ENCODE peak calls at places on chromosomes 2 and 18, in seven cellular contexts. One of them, this sample, is unnamed.

GRCh38 chr2:120228503-120228902 is 5.3 kb upstream of the TMEM185B start:
- DNase-seq in neural progenitor cell: no peak
- DNase-seq in H1: no peak
- DNase-seq in endothelial cell of umbilical vein: no peak
- DNase-seq in A549: no peak
- DNase-seq in GM23248: no peak
- DNase-seq in keratinocyte: no peak
- DNase-seq in this sample: peak

GRCh38 chr2:222352981-222353380 is 54.2 kb upstream of the PAX3 start:
- DNase-seq in neural progenitor cell: no peak
- DNase-seq in H1: no peak
- DNase-seq in endothelial cell of umbilical vein: no peak
- DNase-seq in A549: no peak
- DNase-seq in GM23248: no peak
- DNase-seq in keratinocyte: no peak
- DNase-seq in this sample: no peak

GRCh38 chr2:234919711-234920110 is 32.1 kb upstream of the SH3BP4 start:
- DNase-seq in neural progenitor cell: no peak
- DNase-seq in H1: no peak
- DNase-seq in endothelial cell of umbilical vein: no peak
- DNase-seq in A549: no peak
- DNase-seq in GM23248: peak
- DNase-seq in keratinocyte: no peak
- DNase-seq in this sample: peak

GRCh38 chr18:68462766-68463165 is 252.1 kb downstream of the TMX3 start:
- DNase-seq in neural progenitor cell: no peak
- DNase-seq in H1: no peak
- DNase-seq in endothelial cell of umbilical vein: no peak
- DNase-seq in A549: no peak
- DNase-seq in GM23248: no peak
- DNase-seq in keratinocyte: no peak
- DNase-seq in this sample: no peak

GRCh38 chr2:203909192-203909945 is 27.2 kb upstream of the ICOS start:
- DNase-seq in neural progenitor cell: peak
- DNase-seq in H1: no peak
- DNase-seq in endothelial cell of umbilical vein: peak
- DNase-seq in A549: peak
- DNase-seq in GM23248: peak
- DNase-seq in keratinocyte: no peak
- DNase-seq in this sample: peak

GRCh38 chr2:189083088-189083487 is 96.5 kb downstream of the COL5A2 start:
- DNase-seq in neural progenitor cell: no peak
- DNase-seq in H1: no peak
- DNase-seq in endothelial cell of umbilical vein: no peak
- DNase-seq in A549: no peak
- DNase-seq in GM23248: no peak
- DNase-seq in keratinocyte: no peak
- DNase-seq in this sample: no peak

GRCh38 chr18:13614701-13615288 is 111.6 kb downstream of the FAM210A start:
- DNase-seq in neural progenitor cell: no peak
- DNase-seq in H1: no peak
- DNase-seq in endothelial cell of umbilical vein: no peak
- DNase-seq in A549: no peak
- DNase-seq in GM23248: no peak
- DNase-seq in keratinocyte: no peak
- DNase-seq in this sample: no peak

GRCh38 chr18:59386909-59387515 is 27.9 kb upstream of the LMAN1 start:
- DNase-seq in neural progenitor cell: peak
- DNase-seq in H1: peak
- DNase-seq in endothelial cell of umbilical vein: no peak
- DNase-seq in A549: no peak
- DNase-seq in GM23248: no peak
- DNase-seq in keratinocyte: no peak
- DNase-seq in this sample: no peak

GRCh38 chr2:112134120-112134519 is 4.1 kb upstream of the FBLN7 start:
- DNase-seq in neural progenitor cell: no peak
- DNase-seq in H1: no peak
- DNase-seq in endothelial cell of umbilical vein: no peak
- DNase-seq in A549: no peak
- DNase-seq in GM23248: no peak
- DNase-seq in keratinocyte: no peak
- DNase-seq in this sample: no peak

GRCh38 chr18:37430346-37431076 is 135.1 kb downstream of the CELF4 start:
- DNase-seq in neural progenitor cell: peak
- DNase-seq in H1: peak
- DNase-seq in endothelial cell of umbilical vein: no peak
- DNase-seq in A549: no peak
- DNase-seq in GM23248: no peak
- DNase-seq in keratinocyte: no peak
- DNase-seq in this sample: no peak

DNA sequence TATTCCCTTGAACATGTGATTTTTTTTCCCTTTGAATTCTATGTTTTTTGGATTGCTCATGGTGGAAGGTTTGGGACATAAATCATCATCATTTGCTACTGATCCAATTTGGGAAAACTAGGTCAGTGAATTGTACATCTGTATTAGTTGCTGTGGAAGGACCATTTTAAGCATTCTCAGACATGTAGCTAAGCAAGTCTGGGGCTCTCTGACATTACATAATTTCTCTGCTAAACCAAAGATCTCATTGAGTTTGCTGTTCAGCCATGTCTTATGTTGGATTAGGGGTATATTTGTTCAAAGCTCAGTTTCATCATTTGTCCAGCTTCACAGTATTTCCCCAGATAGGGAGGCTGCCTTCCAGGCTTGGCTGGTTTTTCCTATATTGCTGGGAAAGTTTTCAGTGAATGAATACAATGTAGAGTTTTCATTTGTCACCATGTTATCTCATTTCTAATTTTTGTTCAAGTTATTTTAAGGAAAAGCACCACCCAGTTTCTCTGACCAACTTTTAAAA is 399.7 kb downstream of the MTX2 start:
- DNase-seq in neural progenitor cell: no peak
- DNase-seq in H1: no peak
- DNase-seq in endothelial cell of umbilical vein: peak
- DNase-seq in A549: no peak
- DNase-seq in GM23248: peak
- DNase-seq in keratinocyte: no peak
- DNase-seq in this sample: no peak
- H3K4me2 ChIP-seq in neural progenitor cell: no peak
- H3K4me2 ChIP-seq in H1: no peak
- H3K4me2 ChIP-seq in endothelial cell of umbilical vein: no peak
- H3K4me2 ChIP-seq in A549: no peak
- H3K4me2 ChIP-seq in GM23248: peak
- H3K4me2 ChIP-seq in keratinocyte: no peak
- H3K4me2 ChIP-seq in this sample: no peak

GRCh38 chr18:46050268-46050667 is 21.8 kb downstream of the PSTPIP2 start:
- DNase-seq in neural progenitor cell: no peak
- DNase-seq in H1: no peak
- DNase-seq in endothelial cell of umbilical vein: no peak
- DNase-seq in A549: no peak
- DNase-seq in GM23248: no peak
- DNase-seq in keratinocyte: no peak
- DNase-seq in this sample: no peak

GRCh38 chr18:46053368-46054095 is 18.5 kb downstream of the PSTPIP2 start:
- DNase-seq in neural progenitor cell: no peak
- DNase-seq in H1: no peak
- DNase-seq in endothelial cell of umbilical vein: no peak
- DNase-seq in A549: no peak
- DNase-seq in GM23248: peak
- DNase-seq in keratinocyte: no peak
- DNase-seq in this sample: no peak

GRCh38 chr18:46055841-46056240 is 16.2 kb downstream of the PSTPIP2 start:
- DNase-seq in neural progenitor cell: no peak
- DNase-seq in H1: no peak
- DNase-seq in endothelial cell of umbilical vein: no peak
- DNase-seq in A549: no peak
- DNase-seq in GM23248: no peak
- DNase-seq in keratinocyte: no peak
- DNase-seq in this sample: no peak

GRCh38 chr18:46054956-46055831 is 16.9 kb downstream of the PSTPIP2 start:
- DNase-seq in neural progenitor cell: no peak
- DNase-seq in H1: no peak
- DNase-seq in endothelial cell of umbilical vein: no peak
- DNase-seq in A549: no peak
- DNase-seq in GM23248: no peak
- DNase-seq in keratinocyte: no peak
- DNase-seq in this sample: no peak

GRCh38 chr18:46051731-46052461 is 20.2 kb downstream of the PSTPIP2 start:
- DNase-seq in neural progenitor cell: no peak
- DNase-seq in H1: no peak
- DNase-seq in endothelial cell of umbilical vein: no peak
- DNase-seq in A549: no peak
- DNase-seq in GM23248: peak
- DNase-seq in keratinocyte: no peak
- DNase-seq in this sample: no peak
- H3K4me2 ChIP-seq in neural progenitor cell: no peak
- H3K4me2 ChIP-seq in H1: no peak
- H3K4me2 ChIP-seq in endothelial cell of umbilical vein: no peak
- H3K4me2 ChIP-seq in A549: no peak
- H3K4me2 ChIP-seq in GM23248: no peak
- H3K4me2 ChIP-seq in keratinocyte: no peak
- H3K4me2 ChIP-seq in this sample: no peak

DNA sequence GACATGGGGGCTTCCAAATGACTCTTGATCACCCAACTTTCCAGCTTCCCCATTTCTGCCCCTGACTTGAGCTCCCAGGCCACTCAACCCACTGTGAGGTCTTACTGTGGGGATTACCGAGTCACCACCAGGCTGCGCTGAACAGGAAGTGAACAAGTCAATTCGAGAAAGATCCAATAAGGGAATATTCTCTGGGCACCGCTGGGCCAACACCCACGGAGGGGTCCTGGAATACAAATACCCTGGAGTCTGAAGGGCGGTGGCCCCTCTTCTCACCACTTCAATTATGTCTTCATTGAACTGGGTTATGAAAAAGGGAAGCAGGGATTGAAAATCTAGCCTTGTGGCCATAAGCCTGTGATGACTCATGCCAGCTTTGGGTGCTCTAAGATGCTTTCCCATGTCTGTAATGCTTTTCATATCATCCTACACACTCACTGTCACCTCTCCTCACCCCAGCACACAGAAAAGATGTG is 37.7 kb downstream of the BCL11A start:
- DNase-seq in neural progenitor cell: no peak
- DNase-seq in H1: no peak
- DNase-seq in endothelial cell of umbilical vein: no peak
- DNase-seq in A549: no peak
- DNase-seq in GM23248: peak
- DNase-seq in keratinocyte: no peak
- DNase-seq in this sample: peak
- H3K4me2 ChIP-seq in neural progenitor cell: no peak
- H3K4me2 ChIP-seq in H1: no peak
- H3K4me2 ChIP-seq in endothelial cell of umbilical vein: no peak
- H3K4me2 ChIP-seq in A549: no peak
- H3K4me2 ChIP-seq in GM23248: peak
- H3K4me2 ChIP-seq in keratinocyte: peak
- H3K4me2 ChIP-seq in this sample: no peak

GRCh38 chr2:141557329-141558098 is 573.3 kb downstream of the LRP1B start:
- DNase-seq in neural progenitor cell: no peak
- DNase-seq in H1: no peak
- DNase-seq in endothelial cell of umbilical vein: peak
- DNase-seq in A549: no peak
- DNase-seq in GM23248: peak
- DNase-seq in keratinocyte: peak
- DNase-seq in this sample: peak

GRCh38 chr2:141554810-141555209 is 576.0 kb downstream of the LRP1B start:
- DNase-seq in neural progenitor cell: peak
- DNase-seq in H1: no peak
- DNase-seq in endothelial cell of umbilical vein: peak
- DNase-seq in A549: peak
- DNase-seq in GM23248: peak
- DNase-seq in keratinocyte: no peak
- DNase-seq in this sample: peak

GRCh38 chr2:141560723-141561122 is 570.1 kb downstream of the LRP1B start:
- DNase-seq in neural progenitor cell: no peak
- DNase-seq in H1: no peak
- DNase-seq in endothelial cell of umbilical vein: no peak
- DNase-seq in A549: no peak
- DNase-seq in GM23248: no peak
- DNase-seq in keratinocyte: no peak
- DNase-seq in this sample: no peak

DNA sequence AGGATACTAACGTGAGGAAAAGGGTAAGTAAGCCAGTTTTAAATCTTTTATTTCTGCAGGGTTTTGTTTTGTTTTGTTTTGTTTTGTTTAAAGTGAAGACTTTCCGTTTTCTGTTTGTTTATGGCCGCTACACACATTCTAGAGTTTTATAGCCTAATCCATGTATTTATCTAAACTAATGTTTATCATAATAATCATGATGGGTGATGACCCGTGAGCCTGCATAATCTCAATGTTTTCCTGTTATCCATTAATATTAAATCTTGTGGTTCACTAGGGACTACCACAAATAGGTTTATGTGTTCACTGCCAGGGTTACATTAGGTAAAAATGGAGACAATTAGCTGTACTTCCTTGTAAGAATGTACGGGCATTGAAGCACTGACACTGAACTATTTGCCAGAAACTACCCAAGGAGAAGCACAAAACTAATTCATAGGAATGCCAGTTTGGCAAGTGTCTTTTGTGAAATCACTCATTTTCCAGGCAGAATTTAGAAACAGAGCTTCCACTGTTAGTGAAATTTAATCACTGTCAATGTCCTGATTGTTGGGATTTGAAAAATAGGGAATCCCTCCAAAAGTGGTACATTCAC is 574.8 kb downstream of the LRP1B start:
- DNase-seq in neural progenitor cell: no peak
- DNase-seq in H1: no peak
- DNase-seq in endothelial cell of umbilical vein: no peak
- DNase-seq in A549: no peak
- DNase-seq in GM23248: no peak
- DNase-seq in keratinocyte: no peak
- DNase-seq in this sample: no peak
- H3K4me2 ChIP-seq in neural progenitor cell: no peak
- H3K4me2 ChIP-seq in H1: no peak
- H3K4me2 ChIP-seq in endothelial cell of umbilical vein: no peak
- H3K4me2 ChIP-seq in A549: no peak
- H3K4me2 ChIP-seq in GM23248: no peak
- H3K4me2 ChIP-seq in keratinocyte: no peak
- H3K4me2 ChIP-seq in this sample: no peak

DNA sequence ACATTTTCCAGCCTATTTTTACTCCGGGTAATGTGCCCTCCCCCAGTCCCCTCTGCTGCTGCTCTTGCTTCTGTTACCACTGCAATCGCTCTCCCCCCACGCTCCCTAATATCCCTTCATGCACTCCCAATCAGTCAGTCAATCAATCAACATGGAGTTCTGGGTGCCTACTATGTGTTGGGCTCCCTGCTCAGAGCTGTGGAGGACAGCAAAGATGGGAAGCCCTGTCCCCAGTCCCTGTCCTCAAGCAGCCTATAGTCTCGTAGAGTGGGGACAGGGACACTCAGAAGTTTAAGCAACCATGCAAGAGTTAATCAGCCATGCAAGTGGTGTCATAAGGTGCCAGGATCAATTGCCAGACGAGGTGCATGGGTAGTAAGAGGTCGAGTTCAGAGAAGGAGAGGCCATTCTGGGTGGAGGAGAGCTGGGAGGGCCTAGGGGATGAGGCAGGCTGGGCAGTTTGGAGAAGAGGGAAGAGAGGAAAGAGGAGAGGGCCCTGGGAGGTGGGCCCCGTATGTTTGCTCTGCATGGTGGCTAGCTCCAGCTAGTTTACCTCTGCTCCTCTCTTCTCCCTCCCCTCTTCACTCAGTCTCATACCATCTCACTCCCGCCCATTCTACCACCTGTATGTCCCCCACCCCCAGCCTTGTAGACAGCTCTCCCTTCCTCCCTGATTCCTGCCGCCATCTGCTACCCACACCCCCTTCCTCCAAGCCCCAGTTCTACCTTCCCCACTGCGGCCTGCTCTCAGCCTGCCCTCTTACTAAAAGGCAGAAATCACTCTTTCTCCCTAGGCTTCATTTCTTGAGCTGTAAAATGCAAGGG is 3.9 kb downstream of the ASIC4 start:
- DNase-seq in neural progenitor cell: no peak
- DNase-seq in H1: no peak
- DNase-seq in endothelial cell of umbilical vein: no peak
- DNase-seq in A549: no peak
- DNase-seq in GM23248: no peak
- DNase-seq in keratinocyte: no peak
- DNase-seq in this sample: no peak
- H3K4me2 ChIP-seq in neural progenitor cell: no peak
- H3K4me2 ChIP-seq in H1: no peak
- H3K4me2 ChIP-seq in endothelial cell of umbilical vein: no peak
- H3K4me2 ChIP-seq in A549: no peak
- H3K4me2 ChIP-seq in GM23248: no peak
- H3K4me2 ChIP-seq in keratinocyte: no peak
- H3K4me2 ChIP-seq in this sample: no peak